ENCODE peak calls at places on chromosomes 16 and 17, in seven cellular contexts. E, V, P, S, U, B and R are unnamed samples.

GRCh38 chr17:78655251-78655940 is 78.2 kb upstream of the DNAH17 start:
- DNase-seq in E (no peak), V (no peak), P (no peak), S (no peak), U (no peak), B (no peak), R (no peak)

GRCh38 chr16:57800213-57801097 is 1.8 kb downstream of the KIFC3 start:
- DNase-seq in E (no peak), V (no peak), P (no peak), S (no peak), U (no peak), B (no peak), R (no peak)

GRCh38 chr17:31319253-31319661 is 2.2 kb downstream of the EVI2A start:
- DNase-seq in E (no peak), V (no peak), P (no peak), S (peak; percentile 81), U (no peak), B (no peak), R (peak; percentile 63)

GRCh38 chr17:75739174-75739573 is 17.9 kb downstream of the ITGB4 start:
- DNase-seq in E (no peak), V (no peak), P (no peak), S (no peak), U (no peak), B (no peak), R (no peak)

GRCh38 chr17:40371261-40371929 is 6.9 kb upstream of the GJD3 start:
- DNase-seq in E (no peak), V (no peak), P (no peak), S (peak; percentile 74), U (no peak), B (no peak), R (no peak)

GRCh38 chr16:4511441-4512082 is 27.0 kb downstream of the CDIP1 start:
- DNase-seq in E (peak; percentile 74), V (no peak), P (no peak), S (peak; percentile 37), U (no peak), B (peak; percentile 42), R (no peak)

GRCh38 chr16:88076211-88076931 is 125.1 kb downstream of the BANP start:
- DNase-seq in E (no peak), V (no peak), P (no peak), S (no peak), U (no peak), B (no peak), R (no peak)

GRCh38 chr16:24717411-24717810 is 12.0 kb upstream of the TNRC6A start:
- DNase-seq in E (no peak), V (no peak), P (no peak), S (no peak), U (no peak), B (peak; percentile 82), R (no peak)

GRCh38 chr16:85917959-85918358 is 19.0 kb downstream of the IRF8 start:
- DNase-seq in E (no peak), V (no peak), P (no peak), S (no peak), U (no peak), B (no peak), R (no peak)

GRCh38 chr16:14286381-14287230 is 215.5 kb downstream of the MRTFB start:
- DNase-seq in E (no peak), V (peak; percentile 18), P (peak; percentile 50), S (peak; percentile 51), U (no peak), B (no peak), R (peak; percentile 62)